ENCODE peak calls at places on chromosomes 5 and 9, in four cellular contexts. K is aorta, S is transverse colon, O is right cardiac atrium. D is an unnamed sample. For H3K4me1, the result is how much of the 10 kb centered on the place peaks cover.

GRCh38 chr5:120256376-120256775 is 207.7 kb upstream of the PRR16 start:
- DNase-seq in S (no peak), O (no peak), K (no peak), D (no peak)

GRCh38 chr5:58156977-58157701 is 302.7 kb downstream of the PLK2 start:
- DNase-seq in O (no peak), S (no peak), K (no peak), D (no peak)

GRCh38 chr5:43648499-43649124 is 45.6 kb downstream of the NNT start:
- DNase-seq in K (peak), O (peak), S (no peak), D (peak)

GRCh38 chr5:77852514-77853352 is 76.6 kb upstream of the TBCA start:
- DNase-seq in K (peak), O (peak), S (peak), D (peak)

GRCh38 chr5:137122558-137122957 is 376.6 kb downstream of the SPOCK1 start:
- DNase-seq in S (no peak), O (no peak), K (no peak), D (no peak)

GRCh38 chr9:83013261-83013610 is 49.7 kb downstream of the RASEF start:
- DNase-seq in K (no peak), O (no peak), S (no peak), D (no peak)

GRCh38 chr5:91643796-91644195 is 260.7 kb upstream of the ARRDC3 start:
- DNase-seq in S (no peak), O (no peak), K (no peak), D (no peak)

GRCh38 chr9:118882674-118883073 is 486.6 kb downstream of the BRINP1 start:
- DNase-seq in S (no peak), K (no peak), O (no peak), D (no peak)

GRCh38 chr5:88930336-88930735 is 47.4 kb upstream of the MEF2C start:
- DNase-seq in O (no peak), S (no peak), K (no peak), D (no peak)

GRCh38 chr5:135667204-135667603 is 88.4 kb upstream of the CXCL14 start:
- DNase-seq in O (no peak), S (no peak), K (no peak), D (no peak)

GRCh38 chr5:44332360-44332971 is 56.8 kb downstream of the FGF10 start:
- DNase-seq in K (no peak), S (no peak), O (no peak), D (no peak)

GRCh38 chr9:121498150-121498486 is 1.5 kb downstream of the GGTA1 start:
- DNase-seq in S (peak), O (peak), K (peak), D (no peak)

GRCh38 chr5:167261309-167262100 is 1029.9 kb upstream of the WWC1 start:
- DNase-seq in S (no peak), K (no peak), O (no peak), D (no peak)

GRCh38 chr9:134058716-134059115 is 9.1 kb downstream of the BRD3 start:
- DNase-seq in S (no peak), O (peak), K (no peak), D (no peak)

GRCh38 chr5:168939887-168940534 is 360.8 kb upstream of the PANK3 start:
- DNase-seq in O (no peak), K (no peak), S (no peak), D (no peak)

GRCh38 chr5:127739807-127740384 is 36.7 kb downstream of the CCDC192 start:
- DNase-seq in K (no peak), O (no peak), S (no peak), D (no peak)

GRCh38 chr9:32705059-32705458 is 69.6 kb upstream of the TAF1L start:
- DNase-seq in O (no peak), K (no peak), S (no peak), D (no peak)

GRCh38 chr9:2116073-2116472 is 100.9 kb downstream of the SMARCA2 start:
- DNase-seq in O (no peak), S (no peak), K (no peak), D (no peak)

GRCh38 chr9:90854637-90855036 is 53.0 kb downstream of the SYK start:
- DNase-seq in O (no peak), S (no peak), K (no peak), D (no peak)

GRCh38 chr5:102959055-102959454 is 160.9 kb downstream of the GIN1 start:
- DNase-seq in K (no peak), S (no peak), O (no peak), D (no peak)

GRCh38 chr9:104860280-104860679 is 67.7 kb downstream of the ABCA1 start:
- DNase-seq in O (no peak), K (no peak), S (no peak), D (no peak)

GRCh38 chr9:86098793-86099694 is at the start of gene GOLM1:
- DNase-seq in O (peak), K (peak), S (peak), D (peak)

GRCh38 chr9:129306318-129306973 is 128.4 kb upstream of the IER5L start:
- DNase-seq in S (no peak), O (peak), K (peak), D (peak)

GRCh38 chr9:98380065-98380681 is 124.7 kb upstream of the TBC1D2 start:
- DNase-seq in K (no peak), S (no peak), O (no peak), D (no peak)

GRCh38 chr5:59798862-59799667 is 94.5 kb downstream of the PDE4D start:
- DNase-seq in O (peak), S (peak), K (no peak), D (no peak)

DNA sequence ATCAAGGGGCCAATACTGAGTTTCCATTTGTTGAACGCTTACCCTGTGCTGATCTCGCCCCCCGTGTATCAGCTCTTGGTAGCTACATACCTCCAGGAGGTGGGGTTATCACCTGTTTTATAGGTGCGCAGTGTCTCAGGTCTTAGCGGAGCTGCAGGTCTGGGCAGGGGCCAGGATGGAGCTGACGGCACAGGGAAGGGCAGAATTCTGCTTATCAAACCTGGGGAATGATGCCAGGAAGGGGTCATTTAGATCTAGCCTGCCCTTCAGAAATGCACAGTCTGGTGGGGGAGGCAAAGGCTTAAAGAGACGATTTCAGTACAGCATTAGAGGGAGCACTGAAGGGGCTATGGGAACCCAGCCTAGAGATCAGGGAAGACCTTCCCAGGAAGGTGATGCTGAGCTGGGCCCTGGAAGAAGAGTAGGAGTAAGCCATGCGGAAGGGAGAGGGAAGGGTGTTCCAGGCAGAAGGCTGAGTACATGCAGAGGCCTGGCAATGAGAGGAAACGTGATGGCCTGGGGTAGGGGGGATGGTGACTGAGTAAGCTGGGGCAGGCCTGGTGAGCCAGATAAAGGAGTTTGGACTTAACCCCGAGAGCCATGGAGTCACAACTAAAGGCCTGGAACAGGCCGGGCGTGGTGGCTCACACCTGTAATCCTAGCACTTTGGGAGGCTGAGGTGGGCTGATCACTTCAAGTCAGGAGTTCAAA is 31.5 kb downstream of the OLFML2A start:
- DNase-seq in S (no peak), K (no peak), O (no peak), D (no peak)
- H3K27ac ChIP-seq in S (no peak), K (no peak), O (no peak), D (no peak)

DNA sequence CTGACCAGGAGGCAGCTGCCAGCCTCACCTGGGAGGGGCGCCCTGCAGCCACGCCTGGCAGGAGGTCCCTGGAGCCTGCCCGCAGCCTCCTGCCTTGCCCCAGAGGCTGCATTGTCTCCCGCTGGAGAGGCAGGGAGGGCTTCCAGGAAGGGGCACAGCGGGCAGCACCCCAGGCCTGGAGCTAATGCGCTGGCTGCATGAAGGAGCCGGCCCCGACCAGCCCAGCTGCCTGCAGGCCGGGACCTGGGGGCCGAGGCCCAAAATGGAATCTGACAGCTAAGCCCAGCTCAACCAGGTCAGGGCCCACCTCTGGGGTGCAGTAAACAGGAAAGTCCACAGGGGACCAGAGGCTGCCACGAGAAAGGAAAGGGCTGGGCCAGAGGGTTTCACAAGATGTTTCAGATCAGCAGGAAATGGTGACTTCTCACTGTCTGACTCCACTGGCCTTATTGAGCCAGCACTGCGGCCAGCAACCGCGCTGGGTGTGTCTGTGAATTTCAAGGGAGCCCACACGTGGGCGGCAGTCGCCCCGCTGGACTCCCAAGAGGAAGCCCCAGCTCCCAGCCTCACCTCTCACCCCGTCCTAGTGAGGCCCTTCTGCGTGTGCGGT is 18.6 kb upstream of the NOTCH1 start:
- DNase-seq in K (peak), S (no peak), O (peak), D (peak)
- H3K4me1 ChIP-seq in K (under half), S (under half), O (under half), D (under half)

GRCh38 chr5:32223972-32224608 is 50.0 kb upstream of the GOLPH3 start:
- DNase-seq in K (no peak), S (no peak), O (no peak), D (no peak)
- H3K27ac ChIP-seq in K (no peak), S (peak), O (peak), D (peak)

DNA sequence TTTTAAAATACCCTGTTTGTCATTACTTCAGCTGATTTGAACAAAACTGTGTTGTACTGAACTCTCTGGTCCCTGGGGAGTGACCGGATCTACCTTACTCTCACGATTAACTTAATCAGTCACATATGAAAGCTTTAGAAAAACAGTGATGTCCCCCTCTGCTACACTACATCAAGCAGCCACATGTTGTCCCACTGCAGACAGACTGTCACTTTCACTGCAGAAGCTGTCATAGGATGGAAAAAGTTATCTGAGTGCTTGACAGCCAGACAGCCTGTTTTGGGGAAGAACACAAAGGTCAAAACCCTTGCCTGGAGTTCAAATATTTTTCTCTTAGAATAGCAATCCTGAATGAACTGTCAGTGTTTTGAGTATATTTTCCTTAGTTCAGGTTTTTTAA is 546.4 kb downstream of the DTWD2 start:
- DNase-seq in S (no peak), K (no peak), O (no peak), D (no peak)
- H3K4me1 ChIP-seq in S (under half), K (under half), O (under half), D (under half)

DNA sequence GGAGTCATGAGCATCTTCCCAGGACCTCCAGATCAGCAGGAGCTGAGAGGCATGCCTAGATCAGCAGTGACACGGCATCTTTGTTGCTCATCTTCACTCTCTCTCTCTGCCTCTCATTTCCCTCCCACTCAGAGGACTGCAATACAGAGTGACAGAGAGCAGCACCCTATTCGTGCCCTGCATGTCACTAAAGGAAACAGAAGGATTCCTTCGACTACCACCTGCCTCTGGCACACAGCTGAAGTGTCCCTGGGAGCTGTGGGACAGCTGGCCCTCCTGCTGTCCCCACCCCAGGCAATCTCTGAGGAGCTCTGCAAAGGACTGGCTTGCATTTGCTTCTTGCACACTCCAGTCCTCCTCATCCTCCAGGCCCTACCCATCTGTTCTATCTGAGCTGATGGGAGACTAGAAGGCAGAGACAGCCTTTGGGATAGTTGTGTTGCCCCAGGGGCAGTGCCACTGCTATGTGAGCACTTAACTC is 167.8 kb upstream of the MAP1B start:
- DNase-seq in S (no peak), K (no peak), O (no peak), D (no peak)
- H3K27ac ChIP-seq in S (no peak), K (no peak), O (no peak), D (no peak)

DNA sequence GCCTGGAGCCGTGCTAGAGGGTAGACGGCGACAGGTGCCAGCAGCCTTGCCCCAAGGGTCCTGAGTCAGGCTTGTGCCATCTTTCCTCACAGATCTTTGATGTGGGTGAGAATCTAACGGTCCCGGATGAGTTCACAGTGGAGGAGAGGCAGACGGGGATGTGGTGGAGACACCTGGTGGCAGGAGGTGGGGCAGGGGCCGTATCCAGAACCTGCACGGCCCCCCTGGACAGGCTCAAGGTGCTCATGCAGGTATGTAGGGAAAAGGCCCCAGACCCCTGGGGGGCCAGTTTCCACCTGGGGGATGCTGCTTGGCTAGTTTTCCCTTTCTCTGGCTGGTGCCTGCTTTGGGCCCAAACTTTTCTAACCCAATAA is 24.0 kb downstream of the PTGES2 start:
- DNase-seq in K (no peak), S (no peak), O (no peak), D (no peak)
- H3K4me1 ChIP-seq in K (under half), S (under half), O (under half), D (half or more)

GRCh38 chr9:35162605-35163315 is 951 bp downstream of the UNC13B start:
- DNase-seq in K (no peak), S (no peak), O (no peak), D (no peak)

GRCh38 chr9:35163413-35163812 is 1.6 kb downstream of the UNC13B start:
- DNase-seq in K (no peak), O (no peak), S (no peak), D (no peak)

GRCh38 chr9:35158501-35159280 is 3.1 kb upstream of the UNC13B start:
- DNase-seq in O (no peak), K (no peak), S (no peak), D (no peak)

GRCh38 chr9:35164711-35165110 is 2.9 kb downstream of the UNC13B start:
- DNase-seq in S (no peak), K (no peak), O (no peak), D (no peak)

DNA sequence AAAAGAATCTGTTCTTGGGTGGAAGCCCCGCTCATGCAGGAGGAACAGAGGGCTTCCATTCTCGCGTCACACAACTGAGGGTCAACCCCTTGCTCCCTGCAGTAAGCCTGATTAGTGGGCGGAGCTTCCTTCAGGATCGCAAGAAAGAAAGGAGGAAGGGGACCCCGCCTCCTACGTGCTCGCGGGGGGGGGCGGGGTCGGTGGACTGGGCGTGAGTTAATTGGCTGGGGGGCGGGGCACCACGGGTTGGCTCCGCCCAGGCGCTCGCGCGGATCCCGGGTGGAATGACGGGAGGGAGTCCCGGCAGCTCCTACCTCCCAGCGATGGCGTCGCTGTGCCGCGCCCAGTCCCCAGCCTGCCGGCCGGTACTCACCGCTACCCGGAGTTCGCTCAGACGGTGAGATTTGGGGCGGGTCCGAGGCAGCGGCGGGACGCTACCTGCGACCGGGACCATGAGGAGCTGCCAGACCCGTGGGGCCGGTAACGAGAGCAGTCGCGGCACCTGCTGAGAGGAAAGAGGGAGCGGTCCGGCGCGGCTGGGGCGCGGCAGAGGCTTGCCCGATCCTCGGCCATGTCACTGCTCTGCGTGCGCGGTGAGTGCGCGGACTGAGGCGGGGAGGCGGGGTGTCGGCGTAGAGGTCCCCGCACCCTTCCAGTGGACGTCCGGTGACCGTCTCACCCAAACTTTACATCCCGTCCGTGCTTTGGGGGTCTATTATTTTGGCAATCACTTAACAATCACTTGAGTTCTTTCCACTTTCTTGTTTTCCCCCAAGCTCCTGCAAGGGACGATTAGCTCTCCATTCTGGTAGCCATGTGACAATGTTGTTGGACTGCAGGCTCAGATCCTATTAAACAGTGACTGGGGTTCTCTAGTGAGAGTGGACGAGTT is at the start of gene UNC13B:
- DNase-seq in K (peak), S (peak), O (peak), D (peak)
- H3K27ac ChIP-seq in K (peak), S (peak), O (peak), D (peak)

GRCh38 chr5:149420509-149421371 is 41.6 kb upstream of the IL17B start:
- DNase-seq in S (no peak), K (no peak), O (no peak), D (peak)
- H3K4me1 ChIP-seq in S (under half), K (under half), O (under half), D (under half)

GRCh38 chr5:150531686-150532085 is 23.8 kb downstream of the NDST1 start:
- DNase-seq in K (peak), S (no peak), O (no peak), D (no peak)
- H3K27ac ChIP-seq in K (no peak), S (no peak), O (no peak), D (no peak)

D was measured in psoas muscle.